ENCODE peak calls at places on chromosomes 1 and 21, in seven cellular contexts. E, N, C, R, K, X and S are unnamed samples.

GRCh38 chr1:154344977-154345837 is 19.9 kb downstream of the ATP8B2 start:
- DNase-seq in E (no peak), N (peak), C (peak), R (no peak), K (no peak), X (peak), S (peak)

GRCh38 chr21:34126269-34126668 is 52.9 kb downstream of the MRPS6 start:
- DNase-seq in E (peak), N (no peak), C (no peak), R (no peak), K (no peak), X (peak), S (no peak)

GRCh38 chr1:31768407-31768806 is 4.3 kb upstream of the ADGRB2 start:
- DNase-seq in E (no peak), N (no peak), C (no peak), R (no peak), K (no peak), X (no peak), S (no peak)

GRCh38 chr1:113125469-113125868 is 52.5 kb downstream of the LRIG2 start:
- DNase-seq in E (no peak), N (no peak), C (no peak), R (no peak), K (no peak), X (no peak), S (no peak)

GRCh38 chr21:45420061-45420521 is 15.1 kb downstream of the COL18A1 start:
- DNase-seq in E (no peak), N (no peak), C (peak), R (peak), K (no peak), X (no peak), S (peak)

GRCh38 chr1:17601643-17602382 is 62.3 kb downstream of the ARHGEF10L start:
- DNase-seq in E (no peak), N (no peak), C (no peak), R (no peak), K (no peak), X (no peak), S (no peak)

GRCh38 chr21:43864806-43865470 is at the start of gene AGPAT3:
- DNase-seq in E (peak), N (peak), C (peak), R (peak), K (no peak), X (peak), S (peak)

GRCh38 chr1:42957229-42957879 is 1.3 kb downstream of the SLC2A1 start:
- DNase-seq in E (no peak), N (no peak), C (no peak), R (no peak), K (no peak), X (no peak), S (peak)

GRCh38 chr1:87392241-87393192 is 63.8 kb downstream of the LMO4 start:
- DNase-seq in E (no peak), N (peak), C (no peak), R (no peak), K (no peak), X (no peak), S (no peak)

GRCh38 chr21:43333301-43334062 is 93.4 kb downstream of the SIK1 start:
- DNase-seq in E (peak), N (peak), C (no peak), R (peak), K (no peak), X (no peak), S (no peak)

GRCh38 chr1:1826356-1827088 is 48.3 kb upstream of the NADK start:
- DNase-seq in E (no peak), N (no peak), C (no peak), R (no peak), K (no peak), X (no peak), S (peak)

GRCh38 chr1:201504179-201504631 is 2.7 kb downstream of the CSRP1 start:
- DNase-seq in E (no peak), N (no peak), C (no peak), R (no peak), K (no peak), X (no peak), S (no peak)

GRCh38 chr21:17757671-17758070 is 61.5 kb downstream of the C21orf91 start:
- DNase-seq in E (no peak), N (no peak), C (no peak), R (no peak), K (no peak), X (no peak), S (no peak)

GRCh38 chr1:227317541-227318002 is 720 bp downstream of the CDC42BPA start:
- DNase-seq in E (peak), N (peak), C (peak), R (peak), K (no peak), X (no peak), S (no peak)

GRCh38 chr1:17826165-17826488 is 71.0 kb downstream of the ACTL8 start:
- DNase-seq in E (no peak), N (peak), C (peak), R (peak), K (no peak), X (no peak), S (no peak)

GRCh38 chr1:81760487-81761097 is 40.1 kb upstream of the ADGRL2 start:
- DNase-seq in E (no peak), N (peak), C (no peak), R (no peak), K (no peak), X (no peak), S (no peak)

GRCh38 chr1:245462161-245462560 is 307.4 kb downstream of the KIF26B start:
- DNase-seq in E (no peak), N (no peak), C (no peak), R (no peak), K (no peak), X (no peak), S (no peak)

GRCh38 chr21:17250651-17251294 is 262.1 kb upstream of the CXADR start:
- DNase-seq in E (no peak), N (peak), C (no peak), R (no peak), K (no peak), X (no peak), S (no peak)

GRCh38 chr1:220990417-220991337 is 111.4 kb downstream of the HLX start:
- DNase-seq in E (no peak), N (peak), C (no peak), R (no peak), K (no peak), X (no peak), S (no peak)

GRCh38 chr1:217078010-217078704 is 354.9 kb upstream of the ESRRG start:
- DNase-seq in E (no peak), N (peak), C (no peak), R (no peak), K (no peak), X (no peak), S (no peak)

GRCh38 chr1:230842801-230843200 is 25.5 kb downstream of the C1orf198 start:
- DNase-seq in E (no peak), N (no peak), C (no peak), R (peak), K (no peak), X (no peak), S (no peak)

GRCh38 chr1:196295766-196296165 is 312.5 kb downstream of the KCNT2 start:
- DNase-seq in E (no peak), N (peak), C (no peak), R (no peak), K (no peak), X (no peak), S (no peak)

GRCh38 chr1:17877896-17878295 is 122.8 kb downstream of the ACTL8 start:
- DNase-seq in E (no peak), N (no peak), C (no peak), R (no peak), K (no peak), X (no peak), S (peak)

GRCh38 chr1:93349231-93350135 is 3.8 kb downstream of the DR1 start:
- DNase-seq in E (no peak), N (peak), C (no peak), R (no peak), K (no peak), X (no peak), S (no peak)

GRCh38 chr21:38798481-38798882 is 7.2 kb upstream of the ETS2 start:
- DNase-seq in E (no peak), N (peak), C (no peak), R (no peak), K (no peak), X (no peak), S (no peak)

GRCh38 chr1:43255438-43256210 is 14.2 kb upstream of the TMEM125 start:
- DNase-seq in E (no peak), N (no peak), C (no peak), R (peak), K (no peak), X (no peak), S (no peak)

GRCh38 chr1:227901239-227901905 is 46.4 kb downstream of the WNT9A start:
- DNase-seq in E (no peak), N (no peak), C (peak), R (peak), K (no peak), X (no peak), S (peak)

GRCh38 chr1:67948155-67949075 is 102.0 kb downstream of the DIRAS3 start:
- DNase-seq in E (no peak), N (peak), C (no peak), R (no peak), K (no peak), X (no peak), S (no peak)

GRCh38 chr1:53060580-53060979 is 1.4 kb upstream of the PODN start:
- DNase-seq in E (no peak), N (no peak), C (no peak), R (no peak), K (no peak), X (no peak), S (no peak)

GRCh38 chr1:183244466-183244865 is 58.4 kb downstream of the LAMC2 start:
- DNase-seq in E (no peak), N (no peak), C (peak), R (peak), K (peak), X (no peak), S (no peak)

GRCh38 chr1:216184281-216184680 is 239.0 kb downstream of the USH2A start:
- DNase-seq in E (no peak), N (no peak), C (no peak), R (no peak), K (no peak), X (no peak), S (no peak)

GRCh38 chr1:189654906-189655305 is 822.8 kb downstream of the BRINP3 start:
- DNase-seq in E (no peak), N (peak), C (no peak), R (no peak), K (no peak), X (no peak), S (no peak)

GRCh38 chr1:79326875-79327274 is 320.3 kb upstream of the ADGRL4 start:
- DNase-seq in E (no peak), N (no peak), C (no peak), R (no peak), K (no peak), X (no peak), S (no peak)

GRCh38 chr1:224512600-224513151 is 78.1 kb upstream of the WDR26 start:
- DNase-seq in E (no peak), N (no peak), C (no peak), R (no peak), K (no peak), X (no peak), S (no peak)
- H3K27ac ChIP-seq in E (no peak), N (no peak), C (no peak), R (no peak), K (no peak), X (no peak), S (no peak)

GRCh38 chr1:206970406-206970805 is at the start of gene FCAMR:
- DNase-seq in E (no peak), N (no peak), C (no peak), R (no peak), K (no peak), X (no peak), S (no peak)

GRCh38 chr1:206971029-206971655 is 882 bp upstream of the FCAMR start:
- DNase-seq in E (no peak), N (no peak), C (no peak), R (no peak), K (no peak), X (no peak), S (no peak)

GRCh38 chr1:206972725-206973124 is 2.5 kb upstream of the FCAMR start:
- DNase-seq in E (no peak), N (peak), C (no peak), R (no peak), K (no peak), X (no peak), S (no peak)

GRCh38 chr1:206975313-206975712 is 5.1 kb upstream of the FCAMR start:
- DNase-seq in E (no peak), N (no peak), C (no peak), R (no peak), K (no peak), X (no peak), S (no peak)

DNA sequence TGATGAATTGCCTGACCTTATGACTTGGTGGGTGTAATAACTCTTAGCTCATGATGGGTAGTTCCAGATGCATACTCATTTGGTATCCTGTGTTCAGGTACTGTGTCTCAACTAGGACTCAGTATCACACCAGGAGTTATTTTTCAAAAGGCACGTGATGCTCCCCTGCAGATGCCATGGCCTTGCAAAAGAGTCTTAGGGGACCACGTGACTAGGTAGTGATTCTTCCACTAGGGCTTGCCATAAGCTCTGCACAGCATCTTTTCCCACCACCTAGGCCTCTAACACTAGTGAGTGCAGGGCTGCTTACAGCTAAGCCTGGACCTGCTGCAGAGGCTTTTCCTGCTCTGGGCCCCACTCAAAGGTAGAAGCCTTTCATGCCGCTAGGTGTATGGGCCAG is 3.9 kb upstream of the FCAMR start:
- DNase-seq in E (no peak), N (no peak), C (no peak), R (no peak), K (no peak), X (no peak), S (no peak)
- H3K27ac ChIP-seq in E (no peak), N (no peak), C (no peak), R (no peak), K (no peak), X (no peak), S (no peak)

GRCh38 chr1:58854576-58854975 is 70.7 kb upstream of the JUN start:
- DNase-seq in E (no peak), N (no peak), C (no peak), R (no peak), K (no peak), X (no peak), S (no peak)

GRCh38 chr1:58852731-58853485 is 69.1 kb upstream of the JUN start:
- DNase-seq in E (no peak), N (no peak), C (no peak), R (no peak), K (no peak), X (no peak), S (no peak)

GRCh38 chr1:58845947-58846346 is 62.1 kb upstream of the JUN start:
- DNase-seq in E (no peak), N (no peak), C (no peak), R (no peak), K (no peak), X (no peak), S (no peak)

GRCh38 chr1:58848818-58849411 is 65.1 kb upstream of the JUN start:
- DNase-seq in E (peak), N (peak), C (peak), R (peak), K (no peak), X (no peak), S (no peak)

DNA sequence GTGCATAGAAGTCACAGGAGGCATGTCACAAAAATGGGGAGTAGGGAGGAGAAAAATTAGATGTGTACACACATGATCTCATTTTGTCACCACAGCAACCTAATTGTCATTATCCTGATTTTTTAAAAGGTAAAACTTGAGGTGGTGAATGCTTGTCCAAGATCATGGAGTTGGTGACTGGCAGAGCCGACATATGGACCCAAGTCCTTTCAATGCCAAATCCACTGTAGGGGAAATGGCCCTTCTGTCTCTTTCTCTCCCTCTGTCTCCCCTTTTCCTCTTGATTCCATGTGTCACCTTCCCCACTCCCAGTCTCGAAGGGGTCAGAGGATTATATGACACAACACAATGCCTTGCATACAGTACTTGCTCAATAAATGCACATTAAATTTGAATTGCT is 65.7 kb upstream of the JUN start:
- DNase-seq in E (no peak), N (no peak), C (no peak), R (no peak), K (no peak), X (no peak), S (no peak)
- H3K27ac ChIP-seq in E (peak), N (peak), C (no peak), R (peak), K (peak), X (no peak), S (no peak)

DNA sequence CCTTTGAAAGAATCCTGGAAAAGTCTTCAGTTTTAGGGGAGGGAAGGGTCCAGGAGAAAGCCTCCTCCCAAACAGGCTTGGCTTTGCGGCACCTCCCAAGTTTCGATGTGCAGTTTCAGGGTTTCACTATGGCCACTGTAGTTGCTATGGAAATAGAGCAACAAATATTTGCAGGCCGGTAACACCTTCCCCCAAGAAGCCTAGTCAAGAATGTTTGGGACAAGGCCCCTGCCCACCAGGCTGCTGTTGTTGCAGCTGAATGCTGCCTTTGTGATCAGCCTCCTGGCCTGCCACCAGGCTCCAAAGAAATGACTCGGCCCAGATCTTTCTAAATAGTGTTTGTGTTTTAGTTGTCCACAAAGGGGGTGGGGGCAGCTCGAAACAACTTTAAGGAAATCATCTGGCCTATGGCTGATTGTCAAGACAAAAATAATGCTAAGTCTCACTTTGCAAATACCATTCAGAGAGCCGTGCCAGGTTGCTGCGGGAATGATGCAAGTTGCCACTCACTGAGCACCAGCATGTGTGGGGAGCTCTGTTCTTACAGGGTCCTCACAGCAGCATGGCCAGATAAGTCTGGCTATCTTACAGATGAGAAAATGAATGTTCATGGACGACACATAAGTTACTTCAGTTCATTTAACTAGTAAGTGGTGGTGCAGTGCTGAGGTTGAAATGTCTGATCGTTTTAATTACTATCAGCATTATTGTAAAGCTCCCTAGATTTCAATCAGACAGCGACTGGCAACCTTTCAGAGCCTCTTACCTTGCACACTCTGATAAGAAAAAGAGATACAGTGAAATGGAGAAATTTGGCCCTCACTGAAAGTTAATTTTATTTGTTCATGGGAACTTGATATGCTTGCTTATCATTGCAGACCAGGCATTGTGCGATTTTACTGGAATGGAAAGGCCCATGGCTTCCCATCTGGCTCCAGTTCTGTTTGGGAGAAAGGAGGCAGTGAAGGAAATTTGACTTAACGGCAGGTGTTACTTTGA is 91.2 kb upstream of the JUN start:
- DNase-seq in E (peak), N (peak), C (no peak), R (peak), K (no peak), X (no peak), S (no peak)
- H3K27ac ChIP-seq in E (peak), N (no peak), C (peak), R (peak), K (peak), X (no peak), S (no peak)

GRCh38 chr1:12475947-12476346 is 142.1 kb downstream of the DHRS3 start:
- DNase-seq in E (no peak), N (peak), C (no peak), R (no peak), K (no peak), X (no peak), S (no peak)

GRCh38 chr1:12477936-12478611 is 139.9 kb downstream of the DHRS3 start:
- DNase-seq in E (no peak), N (peak), C (peak), R (peak), K (no peak), X (no peak), S (peak)

GRCh38 chr1:12478612-12478985 is 139.4 kb downstream of the DHRS3 start:
- DNase-seq in E (no peak), N (no peak), C (no peak), R (no peak), K (no peak), X (peak), S (peak)

GRCh38 chr1:12475158-12475934 is 142.7 kb downstream of the DHRS3 start:
- DNase-seq in E (no peak), N (peak), C (no peak), R (no peak), K (no peak), X (no peak), S (no peak)

GRCh38 chr1:12477301-12477700 is 140.7 kb downstream of the DHRS3 start:
- DNase-seq in E (no peak), N (no peak), C (no peak), R (no peak), K (no peak), X (no peak), S (no peak)
- H3K27ac ChIP-seq in E (no peak), N (peak), C (peak), R (peak), K (peak), X (peak), S (peak)

GRCh38 chr1:171179323-171180227 is 5.5 kb upstream of the FMO2 start:
- DNase-seq in E (no peak), N (no peak), C (no peak), R (no peak), K (no peak), X (no peak), S (no peak)

GRCh38 chr1:171188388-171189266 is 3.5 kb downstream of the FMO2 start:
- DNase-seq in E (no peak), N (peak), C (no peak), R (peak), K (no peak), X (no peak), S (no peak)

GRCh38 chr1:171180671-171181070 is 4.4 kb upstream of the FMO2 start:
- DNase-seq in E (no peak), N (no peak), C (no peak), R (no peak), K (no peak), X (no peak), S (no peak)

DNA sequence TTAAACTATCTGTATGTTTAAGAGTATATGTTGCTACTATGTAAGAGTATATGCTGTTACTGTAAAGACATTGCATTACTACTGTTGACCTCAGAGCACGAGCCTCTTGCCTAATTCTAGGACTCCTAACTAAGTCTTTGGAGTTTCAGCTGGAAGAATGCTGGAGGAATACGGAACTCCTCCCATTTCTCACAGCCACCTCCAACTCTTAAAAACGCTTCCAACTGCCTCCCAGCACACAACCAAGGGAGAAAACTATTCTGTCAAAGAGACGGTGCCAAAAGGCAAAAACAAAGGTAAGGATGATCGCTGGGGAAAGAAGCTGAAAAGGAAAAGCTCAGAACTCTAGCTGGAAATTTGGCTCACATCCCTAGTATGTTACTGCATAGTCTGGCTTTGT is at the start of gene FMO2:
- DNase-seq in E (no peak), N (no peak), C (no peak), R (no peak), K (no peak), X (no peak), S (no peak)
- H3K27ac ChIP-seq in E (no peak), N (no peak), C (peak), R (peak), K (peak), X (no peak), S (no peak)